ENCODE peak calls at places on chromosomes 2 and 18, in seven cellular contexts. One of them, this sample, is unnamed. For H3K4me1, the result is how much of the 10 kb centered on the place peaks cover.

GRCh38 chr2:31347788-31348187 is 66.8 kb downstream of the XDH start:
- DNase-seq in breast epithelium: no peak
- DNase-seq in spleen: no peak
- DNase-seq in stomach: no peak
- DNase-seq in endothelial cell of umbilical vein: no peak
- DNase-seq in GM12878: no peak
- DNase-seq in HCT116: no peak
- DNase-seq in this sample: no peak

GRCh38 chr2:160363961-160364733 is 129.5 kb downstream of the RBMS1 start:
- DNase-seq in breast epithelium: no peak
- DNase-seq in spleen: no peak
- DNase-seq in stomach: no peak
- DNase-seq in endothelial cell of umbilical vein: no peak
- DNase-seq in GM12878: no peak
- DNase-seq in HCT116: no peak
- DNase-seq in this sample: no peak

GRCh38 chr2:102159295-102159694 is 16.7 kb downstream of the IL1R1 start:
- DNase-seq in breast epithelium: no peak
- DNase-seq in spleen: no peak
- DNase-seq in stomach: no peak
- DNase-seq in endothelial cell of umbilical vein: no peak
- DNase-seq in GM12878: no peak
- DNase-seq in HCT116: no peak
- DNase-seq in this sample: no peak

GRCh38 chr18:59388180-59388579 is 29.1 kb upstream of the LMAN1 start:
- DNase-seq in breast epithelium: no peak
- DNase-seq in spleen: no peak
- DNase-seq in stomach: no peak
- DNase-seq in endothelial cell of umbilical vein: no peak
- DNase-seq in GM12878: no peak
- DNase-seq in HCT116: no peak
- DNase-seq in this sample: no peak

GRCh38 chr2:205024822-205025518 is 479.7 kb downstream of the PARD3B start:
- DNase-seq in breast epithelium: no peak
- DNase-seq in spleen: no peak
- DNase-seq in stomach: peak
- DNase-seq in endothelial cell of umbilical vein: peak
- DNase-seq in GM12878: no peak
- DNase-seq in HCT116: peak
- DNase-seq in this sample: no peak

GRCh38 chr2:88856409-88857135 is 165.1 kb downstream of the RPIA start:
- DNase-seq in breast epithelium: no peak
- DNase-seq in spleen: no peak
- DNase-seq in stomach: no peak
- DNase-seq in endothelial cell of umbilical vein: no peak
- DNase-seq in GM12878: no peak
- DNase-seq in HCT116: no peak
- DNase-seq in this sample: no peak

GRCh38 chr2:68032702-68033101 is 30.1 kb downstream of the C1D start:
- DNase-seq in breast epithelium: no peak
- DNase-seq in spleen: no peak
- DNase-seq in stomach: no peak
- DNase-seq in endothelial cell of umbilical vein: no peak
- DNase-seq in GM12878: no peak
- DNase-seq in HCT116: no peak
- DNase-seq in this sample: no peak

GRCh38 chr18:55346961-55347740 is 240.8 kb downstream of the TCF4 start:
- DNase-seq in breast epithelium: no peak
- DNase-seq in spleen: no peak
- DNase-seq in stomach: no peak
- DNase-seq in endothelial cell of umbilical vein: no peak
- DNase-seq in GM12878: no peak
- DNase-seq in HCT116: no peak
- DNase-seq in this sample: no peak

GRCh38 chr2:125745514-125745913 is 910.4 kb upstream of the GYPC start:
- DNase-seq in breast epithelium: no peak
- DNase-seq in spleen: no peak
- DNase-seq in stomach: no peak
- DNase-seq in endothelial cell of umbilical vein: no peak
- DNase-seq in GM12878: peak
- DNase-seq in HCT116: no peak
- DNase-seq in this sample: no peak

GRCh38 chr2:231425811-231426703 is 30.5 kb downstream of the B3GNT7 start:
- DNase-seq in breast epithelium: no peak
- DNase-seq in spleen: peak
- DNase-seq in stomach: no peak
- DNase-seq in endothelial cell of umbilical vein: no peak
- DNase-seq in GM12878: no peak
- DNase-seq in HCT116: no peak
- DNase-seq in this sample: no peak

GRCh38 chr2:120261387-120262006 is 8.8 kb downstream of the RALB start:
- DNase-seq in breast epithelium: no peak
- DNase-seq in spleen: no peak
- DNase-seq in stomach: no peak
- DNase-seq in endothelial cell of umbilical vein: no peak
- DNase-seq in GM12878: peak
- DNase-seq in HCT116: no peak
- DNase-seq in this sample: no peak

GRCh38 chr2:172912245-172912644 is 163.4 kb upstream of the MAP3K20 start:
- DNase-seq in breast epithelium: no peak
- DNase-seq in spleen: no peak
- DNase-seq in stomach: no peak
- DNase-seq in endothelial cell of umbilical vein: no peak
- DNase-seq in GM12878: no peak
- DNase-seq in HCT116: no peak
- DNase-seq in this sample: no peak

GRCh38 chr2:31324000-31324633 is 90.2 kb downstream of the EHD3 start:
- DNase-seq in breast epithelium: no peak
- DNase-seq in spleen: no peak
- DNase-seq in stomach: no peak
- DNase-seq in endothelial cell of umbilical vein: peak
- DNase-seq in GM12878: peak
- DNase-seq in HCT116: no peak
- DNase-seq in this sample: no peak

GRCh38 chr2:238963164-238963969 is 115.5 kb downstream of the TWIST2 start:
- DNase-seq in breast epithelium: no peak
- DNase-seq in spleen: no peak
- DNase-seq in stomach: no peak
- DNase-seq in endothelial cell of umbilical vein: peak
- DNase-seq in GM12878: no peak
- DNase-seq in HCT116: no peak
- DNase-seq in this sample: no peak

GRCh38 chr2:86397989-86398388 is 43.2 kb upstream of the KDM3A start:
- DNase-seq in breast epithelium: no peak
- DNase-seq in spleen: no peak
- DNase-seq in stomach: no peak
- DNase-seq in endothelial cell of umbilical vein: no peak
- DNase-seq in GM12878: no peak
- DNase-seq in HCT116: no peak
- DNase-seq in this sample: no peak

GRCh38 chr18:75309564-75309963 is 99.0 kb downstream of the TSHZ1 start:
- DNase-seq in breast epithelium: no peak
- DNase-seq in spleen: no peak
- DNase-seq in stomach: no peak
- DNase-seq in endothelial cell of umbilical vein: no peak
- DNase-seq in GM12878: no peak
- DNase-seq in HCT116: no peak
- DNase-seq in this sample: no peak

DNA sequence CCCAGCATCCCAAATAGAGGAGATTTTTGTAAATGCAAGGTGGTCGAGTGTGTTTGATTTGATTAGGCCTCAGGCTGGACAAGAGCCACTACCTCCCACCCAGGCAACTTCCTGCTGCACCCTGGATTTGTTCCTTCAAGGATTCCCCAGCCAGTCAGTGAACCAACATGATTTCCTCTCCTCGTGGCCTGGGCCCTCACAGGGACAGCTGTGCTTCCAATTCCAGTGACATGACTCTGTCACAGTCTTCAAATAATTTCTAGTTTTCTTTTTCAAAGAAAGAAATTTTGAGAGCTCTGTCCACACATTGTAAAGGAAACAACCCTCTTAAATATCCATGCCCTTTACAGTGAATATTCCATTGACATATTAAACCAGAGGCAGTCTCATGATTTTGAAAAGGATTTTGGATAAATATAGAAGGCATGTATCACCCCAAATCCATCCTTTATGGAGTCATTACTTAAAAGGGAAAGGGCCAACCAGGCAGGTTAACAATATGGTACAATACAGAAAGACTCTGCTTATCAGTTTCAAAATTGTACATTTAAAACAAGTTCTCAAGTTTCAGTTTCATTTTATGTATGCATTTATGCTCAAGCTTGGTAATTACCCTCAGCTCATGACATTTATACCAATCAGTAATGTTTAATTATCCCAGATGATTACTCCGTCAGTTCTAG is 121.3 kb upstream of the FOSL2 start:
- DNase-seq in breast epithelium: no peak
- DNase-seq in spleen: no peak
- DNase-seq in stomach: no peak
- DNase-seq in endothelial cell of umbilical vein: no peak
- DNase-seq in GM12878: no peak
- DNase-seq in HCT116: no peak
- DNase-seq in this sample: no peak
- H3K4me1 ChIP-seq in breast epithelium: under half
- H3K4me1 ChIP-seq in spleen: under half
- H3K4me1 ChIP-seq in stomach: under half
- H3K4me1 ChIP-seq in endothelial cell of umbilical vein: under half
- H3K4me1 ChIP-seq in GM12878: under half
- H3K4me1 ChIP-seq in HCT116: half or more
- H3K4me1 ChIP-seq in this sample: under half

GRCh38 chr2:45772038-45772437 is 120.6 kb downstream of the PRKCE start:
- DNase-seq in breast epithelium: no peak
- DNase-seq in spleen: no peak
- DNase-seq in stomach: no peak
- DNase-seq in endothelial cell of umbilical vein: no peak
- DNase-seq in GM12878: no peak
- DNase-seq in HCT116: no peak
- DNase-seq in this sample: no peak

GRCh38 chr2:45773909-45774308 is 122.4 kb downstream of the PRKCE start:
- DNase-seq in breast epithelium: no peak
- DNase-seq in spleen: no peak
- DNase-seq in stomach: no peak
- DNase-seq in endothelial cell of umbilical vein: no peak
- DNase-seq in GM12878: no peak
- DNase-seq in HCT116: no peak
- DNase-seq in this sample: no peak

GRCh38 chr2:45771251-45771650 is 119.8 kb downstream of the PRKCE start:
- DNase-seq in breast epithelium: no peak
- DNase-seq in spleen: peak
- DNase-seq in stomach: no peak
- DNase-seq in endothelial cell of umbilical vein: peak
- DNase-seq in GM12878: no peak
- DNase-seq in HCT116: no peak
- DNase-seq in this sample: no peak

GRCh38 chr2:45769786-45770576 is 118.5 kb downstream of the PRKCE start:
- DNase-seq in breast epithelium: no peak
- DNase-seq in spleen: no peak
- DNase-seq in stomach: no peak
- DNase-seq in endothelial cell of umbilical vein: no peak
- DNase-seq in GM12878: no peak
- DNase-seq in HCT116: no peak
- DNase-seq in this sample: no peak

DNA sequence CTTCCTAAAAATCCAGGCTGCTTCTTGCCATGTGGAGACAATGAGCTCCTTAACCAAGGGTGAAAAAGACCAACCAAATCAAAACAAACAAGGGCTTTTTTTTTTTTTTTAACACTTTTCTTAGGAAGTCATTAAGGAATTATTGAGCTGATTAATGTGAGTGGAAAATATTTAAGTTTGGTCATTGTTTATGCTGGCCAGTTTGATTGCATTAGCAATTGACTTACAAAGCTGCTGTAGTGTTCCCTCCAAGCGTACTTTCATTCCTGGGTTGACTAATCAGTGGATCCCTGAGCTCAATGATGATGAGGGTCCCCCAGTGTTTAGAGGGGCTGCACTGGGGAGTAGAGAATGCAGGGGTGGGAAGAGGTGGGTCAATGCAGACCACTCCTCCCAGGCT is 119.3 kb downstream of the PRKCE start:
- DNase-seq in breast epithelium: no peak
- DNase-seq in spleen: no peak
- DNase-seq in stomach: no peak
- DNase-seq in endothelial cell of umbilical vein: peak
- DNase-seq in GM12878: no peak
- DNase-seq in HCT116: no peak
- DNase-seq in this sample: no peak
- TF ChIP-seq POLR2AphosphoS5 in breast epithelium: no peak
- TF ChIP-seq POLR2AphosphoS5 in spleen: no peak
- TF ChIP-seq POLR2AphosphoS5 in stomach: no peak
- TF ChIP-seq POLR2AphosphoS5 in endothelial cell of umbilical vein: peak
- TF ChIP-seq POLR2AphosphoS5 in GM12878: no peak
- TF ChIP-seq POLR2AphosphoS5 in HCT116: no peak
- TF ChIP-seq POLR2AphosphoS5 in this sample: no peak

GRCh38 chr2:69931832-69932595 is 17.1 kb downstream of the MXD1 start:
- DNase-seq in breast epithelium: no peak
- DNase-seq in spleen: no peak
- DNase-seq in stomach: no peak
- DNase-seq in endothelial cell of umbilical vein: no peak
- DNase-seq in GM12878: no peak
- DNase-seq in HCT116: no peak
- DNase-seq in this sample: no peak

GRCh38 chr2:69932596-69932922 is 17.6 kb downstream of the MXD1 start:
- DNase-seq in breast epithelium: no peak
- DNase-seq in spleen: no peak
- DNase-seq in stomach: no peak
- DNase-seq in endothelial cell of umbilical vein: no peak
- DNase-seq in GM12878: no peak
- DNase-seq in HCT116: no peak
- DNase-seq in this sample: no peak

GRCh38 chr2:69926849-69927515 is 12.1 kb downstream of the MXD1 start:
- DNase-seq in breast epithelium: no peak
- DNase-seq in spleen: no peak
- DNase-seq in stomach: no peak
- DNase-seq in endothelial cell of umbilical vein: no peak
- DNase-seq in GM12878: no peak
- DNase-seq in HCT116: no peak
- DNase-seq in this sample: no peak
- H3K4me1 ChIP-seq in breast epithelium: under half
- H3K4me1 ChIP-seq in spleen: half or more
- H3K4me1 ChIP-seq in stomach: under half
- H3K4me1 ChIP-seq in endothelial cell of umbilical vein: under half
- H3K4me1 ChIP-seq in GM12878: under half
- H3K4me1 ChIP-seq in HCT116: under half
- H3K4me1 ChIP-seq in this sample: under half

DNA sequence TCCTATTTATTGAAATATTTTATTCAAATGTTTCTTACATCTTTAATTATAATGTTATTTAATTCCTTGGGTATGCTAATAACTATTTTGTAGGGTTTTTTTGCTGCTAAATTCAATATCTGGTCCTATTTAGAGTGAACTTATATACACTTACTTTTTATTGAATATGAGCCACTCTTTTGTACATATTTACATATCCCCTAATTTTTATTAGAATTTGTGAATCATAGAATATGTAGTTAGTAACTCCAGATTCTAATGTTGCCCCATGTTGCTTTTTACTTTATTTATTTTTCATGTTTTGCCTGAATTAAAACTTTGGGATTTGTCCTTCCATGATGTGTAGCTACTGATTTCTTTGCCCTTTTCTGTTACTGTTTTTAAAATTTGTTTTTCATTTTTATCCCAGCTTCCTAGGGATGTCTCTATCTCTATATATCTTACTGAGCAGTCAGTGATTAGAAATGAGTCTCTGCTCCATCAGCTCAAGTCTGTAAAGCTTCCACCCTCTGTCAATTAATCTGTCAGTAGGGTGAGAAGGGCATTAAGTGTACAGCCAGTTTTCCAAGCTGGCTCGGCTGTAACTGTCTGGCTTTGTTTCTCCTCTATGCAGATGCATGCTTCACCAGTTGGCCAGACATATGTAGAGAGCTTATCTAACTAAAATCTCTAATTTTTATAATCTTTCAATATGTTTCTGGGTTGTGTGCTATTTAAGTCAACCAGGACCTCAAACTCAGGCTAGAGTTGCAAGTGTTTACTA is 256.9 kb downstream of the CDH19 start:
- DNase-seq in breast epithelium: no peak
- DNase-seq in spleen: no peak
- DNase-seq in stomach: no peak
- DNase-seq in endothelial cell of umbilical vein: no peak
- DNase-seq in GM12878: no peak
- DNase-seq in HCT116: no peak
- DNase-seq in this sample: no peak
- TF ChIP-seq POLR2AphosphoS5 in breast epithelium: no peak
- TF ChIP-seq POLR2AphosphoS5 in spleen: no peak
- TF ChIP-seq POLR2AphosphoS5 in stomach: no peak
- TF ChIP-seq POLR2AphosphoS5 in endothelial cell of umbilical vein: no peak
- TF ChIP-seq POLR2AphosphoS5 in GM12878: no peak
- TF ChIP-seq POLR2AphosphoS5 in HCT116: no peak
- TF ChIP-seq POLR2AphosphoS5 in this sample: no peak